ENCODE peak calls at places on chromosomes 2 and 18, in ten cellular contexts. R is tibial artery, G is keratinocyte, F is cardiac fibroblast, M is cardiac muscle cell, Z is Peyer's patch, V is A549, O is PC-9, T is left lung, X is PC-3. U is an unnamed sample.

GRCh38 chr2:64213607-64214275 is 69.5 kb upstream of the PELI1 start:
- DNase-seq in R (no peak), G (no peak), F (no peak), M (no peak), Z (peak; percentile 38), V (no peak), O (no peak), T (no peak), X (no peak), U (no peak)

GRCh38 chr2:149068996-149069888 is 30.7 kb downstream of the LYPD6B start:
- DNase-seq in R (no peak), G (peak; percentile 54), F (peak; percentile 81), M (no peak), Z (no peak), V (no peak), O (peak; percentile 73), T (no peak), X (peak; percentile 90), U (peak; percentile 82)

GRCh38 chr2:142339261-142339660 is 208.4 kb upstream of the LRP1B start:
- DNase-seq in R (no peak), G (no peak), F (no peak), M (no peak), Z (no peak), V (no peak), O (no peak), T (no peak), X (no peak), U (no peak)

GRCh38 chr2:210681481-210681880 is 125.1 kb downstream of the CPS1 start:
- DNase-seq in R (no peak), G (no peak), F (no peak), M (peak; percentile 59), Z (no peak), V (no peak), O (no peak), T (no peak), X (no peak), U (no peak)

GRCh38 chr18:51030537-51031258 is 685 bp downstream of the SMAD4 start:
- DNase-seq in R (peak; percentile 86), G (no peak), F (peak; percentile 70), M (peak; percentile 83), Z (peak; percentile 67), V (peak; percentile 31), O (peak; percentile 59), T (peak; percentile 94), X (peak; percentile 37), U (no peak)

GRCh38 chr18:78169487-78169886 is 810.1 kb upstream of the SALL3 start:
- DNase-seq in R (no peak), G (no peak), F (no peak), M (no peak), Z (no peak), V (no peak), O (no peak), T (no peak), X (no peak), U (no peak)

GRCh38 chr18:75752864-75753263 is 325.4 kb upstream of the SMIM21 start:
- DNase-seq in R (no peak), G (no peak), F (no peak), M (no peak), Z (no peak), V (no peak), O (no peak), T (no peak), X (no peak), U (no peak)

GRCh38 chr2:235009081-235009480 is 57.3 kb downstream of the SH3BP4 start:
- DNase-seq in R (no peak), G (no peak), F (no peak), M (no peak), Z (no peak), V (no peak), O (no peak), T (peak; percentile 27), X (no peak), U (no peak)

GRCh38 chr2:233061007-233061590 is 957 bp downstream of the INPP5D start:
- DNase-seq in R (peak; percentile 59), G (no peak), F (no peak), M (no peak), Z (peak; percentile 83), V (no peak), O (no peak), T (no peak), X (no peak), U (no peak)

GRCh38 chr2:233060500-233061006 is 411 bp downstream of the INPP5D start:
- DNase-seq in R (no peak), G (no peak), F (no peak), M (no peak), Z (no peak), V (no peak), O (no peak), T (no peak), X (no peak), U (no peak)

GRCh38 chr2:233062946-233063268 is 2.8 kb downstream of the INPP5D start:
- DNase-seq in R (no peak), G (no peak), F (no peak), M (no peak), Z (no peak), V (no peak), O (no peak), T (no peak), X (no peak), U (no peak)

GRCh38 chr2:233062447-233062842 is 2.3 kb downstream of the INPP5D start:
- DNase-seq in R (peak; percentile 60), G (no peak), F (no peak), M (no peak), Z (no peak), V (no peak), O (no peak), T (no peak), X (no peak), U (no peak)

GRCh38 chr2:233061591-233062446 is 1.7 kb downstream of the INPP5D start:
- DNase-seq in R (peak; percentile 75), G (no peak), F (peak; percentile 18), M (no peak), Z (peak; percentile 75), V (no peak), O (peak; percentile 31), T (peak; percentile 90), X (peak; percentile 8), U (no peak)
- H3K4me3 ChIP-seq in R (peak overlapping the region; percentile 39), G (no peak overlapping the region), F (no peak overlapping the region), M (no peak overlapping the region), Z (peak overlapping the region; percentile 70), V (no peak overlapping the region), O (no peak overlapping the region), T (peak overlapping the region; percentile 19), X (no peak overlapping the region), U (no peak overlapping the region)

GRCh38 chr18:6331872-6332271 is 82.8 kb downstream of the L3MBTL4 start:
- DNase-seq in R (no peak), G (no peak), F (no peak), M (no peak), Z (no peak), V (no peak), O (no peak), T (no peak), X (no peak), U (no peak)
- TF ChIP-seq CTCF in R (no peak), G (no peak), F (no peak), M (no peak), Z (no peak), V (no peak), O (no peak), T (no peak), X (no peak), U (no peak)

DNA sequence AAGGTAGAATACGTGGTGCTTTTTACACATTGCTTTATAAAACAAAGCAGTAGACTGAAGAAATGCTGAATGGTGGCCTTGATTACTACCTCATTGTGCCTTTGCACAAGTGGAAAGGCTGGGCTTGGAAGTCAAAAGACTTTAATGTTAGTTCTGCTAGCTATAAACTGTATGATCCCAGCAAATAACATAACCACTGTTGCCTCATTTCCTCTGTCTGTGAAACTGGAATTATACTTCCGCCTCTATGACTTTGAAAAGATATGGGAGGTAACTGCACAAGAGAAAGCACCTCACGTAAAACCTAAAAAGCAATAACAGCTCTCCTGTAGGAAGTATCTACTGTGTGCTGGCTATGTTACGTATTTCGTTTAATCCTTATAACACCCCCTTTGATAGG is 43.4 kb upstream of the DSC1 start:
- DNase-seq in R (no peak), G (no peak), F (no peak), M (no peak), Z (no peak), V (no peak), O (no peak), T (no peak), X (peak; percentile 20), U (no peak)
- H3K4me3 ChIP-seq in R (no peak overlapping the region), G (peak overlapping the region; percentile 21), F (no peak overlapping the region), M (no peak overlapping the region), Z (no peak overlapping the region), V (no peak overlapping the region), O (no peak overlapping the region), T (no peak overlapping the region), X (peak overlapping the region; percentile 43), U (no peak overlapping the region)

GRCh38 chr2:106158871-106159270 is 35.2 kb downstream of the UXS1 start:
- DNase-seq in R (no peak), G (no peak), F (no peak), M (no peak), Z (no peak), V (no peak), O (no peak), T (no peak), X (no peak), U (no peak)

GRCh38 chr2:106160786-106161261 is 33.3 kb downstream of the UXS1 start:
- DNase-seq in R (no peak), G (no peak), F (no peak), M (no peak), Z (peak; percentile 60), V (no peak), O (no peak), T (no peak), X (no peak), U (no peak)

GRCh38 chr2:106158131-106158530 is 36.0 kb downstream of the UXS1 start:
- DNase-seq in R (no peak), G (no peak), F (no peak), M (no peak), Z (no peak), V (no peak), O (no peak), T (no peak), X (no peak), U (no peak)

GRCh38 chr2:106161938-106162814 is 31.9 kb downstream of the UXS1 start:
- DNase-seq in R (no peak), G (no peak), F (peak; percentile 54), M (peak; percentile 83), Z (no peak), V (no peak), O (peak; percentile 80), T (no peak), X (peak; percentile 83), U (no peak)

DNA sequence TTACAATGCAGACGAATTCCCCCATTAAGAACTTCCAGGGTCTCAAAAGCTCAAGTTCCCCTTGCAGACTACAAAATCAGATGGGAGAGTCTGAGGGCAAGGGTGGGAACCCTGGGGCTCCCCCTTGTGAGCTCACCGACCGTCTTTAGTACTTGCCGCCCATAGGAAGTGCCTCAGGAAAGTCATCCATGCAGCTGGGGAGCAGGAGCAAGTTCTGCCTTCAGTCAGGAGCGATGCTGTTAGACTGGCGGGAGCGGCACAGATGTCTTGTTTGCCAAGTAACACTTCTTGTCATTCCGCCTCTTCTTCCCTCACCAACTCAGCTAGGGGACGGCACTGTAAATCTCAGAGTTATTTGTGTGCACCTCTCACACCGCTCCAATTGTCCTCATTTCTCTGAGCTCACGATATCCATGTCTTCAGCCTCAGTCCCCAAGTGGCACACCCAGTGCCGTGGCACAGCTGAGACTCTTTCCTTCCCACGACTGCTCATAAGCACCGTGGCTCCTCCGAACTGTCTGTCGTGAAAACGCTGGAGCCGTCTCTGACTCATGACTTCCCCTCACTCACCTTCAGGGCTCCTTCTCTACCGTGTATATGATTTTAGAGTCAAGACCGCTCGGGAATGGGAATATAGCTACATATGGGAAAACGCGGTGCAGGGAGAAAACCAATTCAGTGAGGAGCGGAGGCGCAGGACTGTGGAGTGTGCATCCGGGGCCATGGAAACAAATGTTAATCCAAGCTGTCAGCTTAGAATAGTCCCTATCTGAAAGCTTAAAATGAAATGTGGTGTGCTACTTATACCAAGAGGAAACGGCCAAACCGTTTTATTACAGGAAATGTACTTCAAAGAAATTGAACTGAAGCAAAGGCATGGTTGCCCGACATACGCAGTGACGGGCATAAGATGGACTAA is 34.0 kb downstream of the UXS1 start:
- DNase-seq in R (no peak), G (no peak), F (no peak), M (no peak), Z (peak; percentile 44), V (no peak), O (no peak), T (no peak), X (no peak), U (no peak)
- TF ChIP-seq CTCF in R (no peak), G (no peak), F (no peak), M (no peak), Z (no peak), V (no peak), O (no peak), T (no peak), X (no peak), U (no peak)

U was measured in AG09309.